ENCODE peak calls at places on chromosomes 7 and 10, in nine cellular contexts. One of them, this sample, is unnamed.

GRCh38 chr10:29304259-29305030 is 15.6 kb downstream of the LYZL1 start:
- DNase-seq in left lung: no peak
- DNase-seq in MM.1S: peak; percentile 50
- DNase-seq in stimulated activated CD4-positive, alpha-beta T cell treated with anti-CD3 and anti-CD28 coated beads, Interleukin-12 subunit alpha, Interleukin-12 subunit beta, amount 100 ng/mL, for 24 hours: peak; percentile 15
- DNase-seq in central memory CD8-positive, alpha-beta T cell: no peak
- DNase-seq in mammary epithelial cell: peak; percentile 43
- DNase-seq in endothelial cell: peak; percentile 65
- DNase-seq in Right ventricle myocardium superior: peak; percentile 52
- DNase-seq in ELR: peak; percentile 74
- DNase-seq in this sample: no peak

GRCh38 chr10:99583702-99584101 is 36.5 kb downstream of the SLC25A28 start:
- DNase-seq in left lung: no peak
- DNase-seq in MM.1S: no peak
- DNase-seq in stimulated activated CD4-positive, alpha-beta T cell treated with anti-CD3 and anti-CD28 coated beads, Interleukin-12 subunit alpha, Interleukin-12 subunit beta, amount 100 ng/mL, for 24 hours: no peak
- DNase-seq in central memory CD8-positive, alpha-beta T cell: no peak
- DNase-seq in mammary epithelial cell: no peak
- DNase-seq in endothelial cell: no peak
- DNase-seq in Right ventricle myocardium superior: no peak
- DNase-seq in ELR: no peak
- DNase-seq in this sample: no peak

GRCh38 chr7:104040666-104041065 is 51.2 kb upstream of the RELN start:
- DNase-seq in left lung: no peak
- DNase-seq in MM.1S: no peak
- DNase-seq in stimulated activated CD4-positive, alpha-beta T cell treated with anti-CD3 and anti-CD28 coated beads, Interleukin-12 subunit alpha, Interleukin-12 subunit beta, amount 100 ng/mL, for 24 hours: no peak
- DNase-seq in central memory CD8-positive, alpha-beta T cell: no peak
- DNase-seq in mammary epithelial cell: no peak
- DNase-seq in endothelial cell: no peak
- DNase-seq in Right ventricle myocardium superior: no peak
- DNase-seq in ELR: no peak
- DNase-seq in this sample: no peak

GRCh38 chr10:88293073-88293472 is 290.0 kb downstream of the RNLS start:
- DNase-seq in left lung: no peak
- DNase-seq in MM.1S: no peak
- DNase-seq in stimulated activated CD4-positive, alpha-beta T cell treated with anti-CD3 and anti-CD28 coated beads, Interleukin-12 subunit alpha, Interleukin-12 subunit beta, amount 100 ng/mL, for 24 hours: no peak
- DNase-seq in central memory CD8-positive, alpha-beta T cell: no peak
- DNase-seq in mammary epithelial cell: no peak
- DNase-seq in endothelial cell: no peak
- DNase-seq in Right ventricle myocardium superior: no peak
- DNase-seq in ELR: peak; percentile 34
- DNase-seq in this sample: no peak

GRCh38 chr7:157355784-157356511 is 19.1 kb downstream of the DNAJB6 start:
- DNase-seq in left lung: no peak
- DNase-seq in MM.1S: no peak
- DNase-seq in stimulated activated CD4-positive, alpha-beta T cell treated with anti-CD3 and anti-CD28 coated beads, Interleukin-12 subunit alpha, Interleukin-12 subunit beta, amount 100 ng/mL, for 24 hours: no peak
- DNase-seq in central memory CD8-positive, alpha-beta T cell: no peak
- DNase-seq in mammary epithelial cell: peak; percentile 83
- DNase-seq in endothelial cell: no peak
- DNase-seq in Right ventricle myocardium superior: no peak
- DNase-seq in ELR: no peak
- DNase-seq in this sample: peak; percentile 64

GRCh38 chr10:31602541-31603244 is 283.7 kb downstream of the ZEB1 start:
- DNase-seq in left lung: peak; percentile 66
- DNase-seq in MM.1S: no peak
- DNase-seq in stimulated activated CD4-positive, alpha-beta T cell treated with anti-CD3 and anti-CD28 coated beads, Interleukin-12 subunit alpha, Interleukin-12 subunit beta, amount 100 ng/mL, for 24 hours: no peak
- DNase-seq in central memory CD8-positive, alpha-beta T cell: no peak
- DNase-seq in mammary epithelial cell: peak; percentile 45
- DNase-seq in endothelial cell: peak; percentile 27
- DNase-seq in Right ventricle myocardium superior: peak; percentile 90
- DNase-seq in ELR: peak; percentile 84
- DNase-seq in this sample: no peak

GRCh38 chr10:124380256-124380995 is 38.3 kb downstream of the OAT start:
- DNase-seq in left lung: no peak
- DNase-seq in MM.1S: no peak
- DNase-seq in stimulated activated CD4-positive, alpha-beta T cell treated with anti-CD3 and anti-CD28 coated beads, Interleukin-12 subunit alpha, Interleukin-12 subunit beta, amount 100 ng/mL, for 24 hours: no peak
- DNase-seq in central memory CD8-positive, alpha-beta T cell: no peak
- DNase-seq in mammary epithelial cell: no peak
- DNase-seq in endothelial cell: no peak
- DNase-seq in Right ventricle myocardium superior: no peak
- DNase-seq in ELR: no peak
- DNase-seq in this sample: no peak

GRCh38 chr10:74337330-74338016 is 186.5 kb downstream of the ADK start:
- DNase-seq in left lung: no peak
- DNase-seq in MM.1S: no peak
- DNase-seq in stimulated activated CD4-positive, alpha-beta T cell treated with anti-CD3 and anti-CD28 coated beads, Interleukin-12 subunit alpha, Interleukin-12 subunit beta, amount 100 ng/mL, for 24 hours: no peak
- DNase-seq in central memory CD8-positive, alpha-beta T cell: no peak
- DNase-seq in mammary epithelial cell: peak; percentile 6
- DNase-seq in endothelial cell: no peak
- DNase-seq in Right ventricle myocardium superior: no peak
- DNase-seq in ELR: peak; percentile 54
- DNase-seq in this sample: no peak

GRCh38 chr10:77784856-77785255 is 141.7 kb downstream of the DLG5 start:
- DNase-seq in left lung: no peak
- DNase-seq in MM.1S: no peak
- DNase-seq in stimulated activated CD4-positive, alpha-beta T cell treated with anti-CD3 and anti-CD28 coated beads, Interleukin-12 subunit alpha, Interleukin-12 subunit beta, amount 100 ng/mL, for 24 hours: no peak
- DNase-seq in central memory CD8-positive, alpha-beta T cell: no peak
- DNase-seq in mammary epithelial cell: peak; percentile 34
- DNase-seq in endothelial cell: no peak
- DNase-seq in Right ventricle myocardium superior: no peak
- DNase-seq in ELR: peak; percentile 83
- DNase-seq in this sample: no peak

GRCh38 chr7:75757860-75758259 is 14.2 kb downstream of the CCL26 start:
- DNase-seq in left lung: no peak
- DNase-seq in MM.1S: no peak
- DNase-seq in stimulated activated CD4-positive, alpha-beta T cell treated with anti-CD3 and anti-CD28 coated beads, Interleukin-12 subunit alpha, Interleukin-12 subunit beta, amount 100 ng/mL, for 24 hours: no peak
- DNase-seq in central memory CD8-positive, alpha-beta T cell: no peak
- DNase-seq in mammary epithelial cell: no peak
- DNase-seq in endothelial cell: no peak
- DNase-seq in Right ventricle myocardium superior: no peak
- DNase-seq in ELR: no peak
- DNase-seq in this sample: no peak

GRCh38 chr10:25125151-25125550 is 49.6 kb upstream of the GPR158 start:
- DNase-seq in left lung: no peak
- DNase-seq in MM.1S: no peak
- DNase-seq in stimulated activated CD4-positive, alpha-beta T cell treated with anti-CD3 and anti-CD28 coated beads, Interleukin-12 subunit alpha, Interleukin-12 subunit beta, amount 100 ng/mL, for 24 hours: no peak
- DNase-seq in central memory CD8-positive, alpha-beta T cell: no peak
- DNase-seq in mammary epithelial cell: no peak
- DNase-seq in endothelial cell: no peak
- DNase-seq in Right ventricle myocardium superior: no peak
- DNase-seq in ELR: no peak
- DNase-seq in this sample: no peak

GRCh38 chr7:22331704-22332103 is 25.2 kb downstream of the RAPGEF5 start:
- DNase-seq in left lung: no peak
- DNase-seq in MM.1S: no peak
- DNase-seq in stimulated activated CD4-positive, alpha-beta T cell treated with anti-CD3 and anti-CD28 coated beads, Interleukin-12 subunit alpha, Interleukin-12 subunit beta, amount 100 ng/mL, for 24 hours: no peak
- DNase-seq in central memory CD8-positive, alpha-beta T cell: no peak
- DNase-seq in mammary epithelial cell: no peak
- DNase-seq in endothelial cell: no peak
- DNase-seq in Right ventricle myocardium superior: no peak
- DNase-seq in ELR: no peak
- DNase-seq in this sample: no peak

GRCh38 chr7:137146552-137146961 is 197.0 kb downstream of the PTN start:
- DNase-seq in left lung: no peak
- DNase-seq in MM.1S: no peak
- DNase-seq in stimulated activated CD4-positive, alpha-beta T cell treated with anti-CD3 and anti-CD28 coated beads, Interleukin-12 subunit alpha, Interleukin-12 subunit beta, amount 100 ng/mL, for 24 hours: no peak
- DNase-seq in central memory CD8-positive, alpha-beta T cell: no peak
- DNase-seq in mammary epithelial cell: peak; percentile 73
- DNase-seq in endothelial cell: no peak
- DNase-seq in Right ventricle myocardium superior: no peak
- DNase-seq in ELR: peak; percentile 75
- DNase-seq in this sample: no peak

GRCh38 chr10:132671171-132672154 is 114.5 kb downstream of the NKX6-2 start:
- DNase-seq in left lung: peak; percentile 19
- DNase-seq in MM.1S: no peak
- DNase-seq in stimulated activated CD4-positive, alpha-beta T cell treated with anti-CD3 and anti-CD28 coated beads, Interleukin-12 subunit alpha, Interleukin-12 subunit beta, amount 100 ng/mL, for 24 hours: no peak
- DNase-seq in central memory CD8-positive, alpha-beta T cell: no peak
- DNase-seq in mammary epithelial cell: no peak
- DNase-seq in endothelial cell: no peak
- DNase-seq in Right ventricle myocardium superior: peak; percentile 54
- DNase-seq in ELR: no peak
- DNase-seq in this sample: no peak

GRCh38 chr7:46139079-46139478 is 218.0 kb upstream of the IGFBP3 start:
- DNase-seq in left lung: no peak
- DNase-seq in MM.1S: peak; percentile 4
- DNase-seq in stimulated activated CD4-positive, alpha-beta T cell treated with anti-CD3 and anti-CD28 coated beads, Interleukin-12 subunit alpha, Interleukin-12 subunit beta, amount 100 ng/mL, for 24 hours: no peak
- DNase-seq in central memory CD8-positive, alpha-beta T cell: no peak
- DNase-seq in mammary epithelial cell: peak; percentile 76
- DNase-seq in endothelial cell: no peak
- DNase-seq in Right ventricle myocardium superior: no peak
- DNase-seq in ELR: peak; percentile 92
- DNase-seq in this sample: peak; percentile 62

GRCh38 chr7:33965116-33965827 is 59.9 kb downstream of the BMPER start:
- DNase-seq in left lung: no peak
- DNase-seq in MM.1S: no peak
- DNase-seq in stimulated activated CD4-positive, alpha-beta T cell treated with anti-CD3 and anti-CD28 coated beads, Interleukin-12 subunit alpha, Interleukin-12 subunit beta, amount 100 ng/mL, for 24 hours: no peak
- DNase-seq in central memory CD8-positive, alpha-beta T cell: no peak
- DNase-seq in mammary epithelial cell: no peak
- DNase-seq in endothelial cell: no peak
- DNase-seq in Right ventricle myocardium superior: no peak
- DNase-seq in ELR: no peak
- DNase-seq in this sample: no peak

GRCh38 chr7:44755698-44756627 is 7.3 kb downstream of the ZMIZ2 start:
- DNase-seq in left lung: no peak
- DNase-seq in MM.1S: no peak
- DNase-seq in stimulated activated CD4-positive, alpha-beta T cell treated with anti-CD3 and anti-CD28 coated beads, Interleukin-12 subunit alpha, Interleukin-12 subunit beta, amount 100 ng/mL, for 24 hours: no peak
- DNase-seq in central memory CD8-positive, alpha-beta T cell: no peak
- DNase-seq in mammary epithelial cell: no peak
- DNase-seq in endothelial cell: no peak
- DNase-seq in Right ventricle myocardium superior: no peak
- DNase-seq in ELR: no peak
- DNase-seq in this sample: no peak

GRCh38 chr10:63267414-63268138 is 134.4 kb downstream of the NRBF2 start:
- DNase-seq in left lung: no peak
- DNase-seq in MM.1S: peak; percentile 26
- DNase-seq in stimulated activated CD4-positive, alpha-beta T cell treated with anti-CD3 and anti-CD28 coated beads, Interleukin-12 subunit alpha, Interleukin-12 subunit beta, amount 100 ng/mL, for 24 hours: no peak
- DNase-seq in central memory CD8-positive, alpha-beta T cell: no peak
- DNase-seq in mammary epithelial cell: peak; percentile 72
- DNase-seq in endothelial cell: no peak
- DNase-seq in Right ventricle myocardium superior: no peak
- DNase-seq in ELR: peak; percentile 92
- DNase-seq in this sample: no peak

GRCh38 chr7:13628231-13629001 is 361.1 kb downstream of the ETV1 start:
- DNase-seq in left lung: no peak
- DNase-seq in MM.1S: no peak
- DNase-seq in stimulated activated CD4-positive, alpha-beta T cell treated with anti-CD3 and anti-CD28 coated beads, Interleukin-12 subunit alpha, Interleukin-12 subunit beta, amount 100 ng/mL, for 24 hours: no peak
- DNase-seq in central memory CD8-positive, alpha-beta T cell: no peak
- DNase-seq in mammary epithelial cell: peak; percentile 41
- DNase-seq in endothelial cell: no peak
- DNase-seq in Right ventricle myocardium superior: no peak
- DNase-seq in ELR: peak; percentile 76
- DNase-seq in this sample: no peak

GRCh38 chr7:1214516-1214915 is 18.2 kb upstream of the UNCX start:
- DNase-seq in left lung: no peak
- DNase-seq in MM.1S: no peak
- DNase-seq in stimulated activated CD4-positive, alpha-beta T cell treated with anti-CD3 and anti-CD28 coated beads, Interleukin-12 subunit alpha, Interleukin-12 subunit beta, amount 100 ng/mL, for 24 hours: no peak
- DNase-seq in central memory CD8-positive, alpha-beta T cell: no peak
- DNase-seq in mammary epithelial cell: no peak
- DNase-seq in endothelial cell: no peak
- DNase-seq in Right ventricle myocardium superior: no peak
- DNase-seq in ELR: no peak
- DNase-seq in this sample: no peak